ENCODE peak calls at places on chromosomes 6 and 20, in nine cellular contexts. Y is naive thymus-derived CD4-positive, alpha-beta T cell; R is mesendoderm; T is GM23248; N is uterus; O is body of pancreas; L is lung; X is kidney; Z is small intestine. P is an unnamed sample. For H3K4me1, the result is how much of the 10 kb centered on the place peaks cover.

GRCh38 chr6:64103480-64103879 is 467.9 kb downstream of the PHF3 start:
- DNase-seq in L (no peak), R (no peak), X (no peak), T (no peak), Y (no peak), Z (no peak), O (no peak), N (no peak), P (no peak)

GRCh38 chr20:17885076-17885475 is 83.5 kb downstream of the SNX5 start:
- DNase-seq in L (no peak), X (no peak), R (no peak), T (no peak), O (no peak), N (no peak), Z (no peak), Y (no peak), P (no peak)

GRCh38 chr6:113423956-113424355 is 433.2 kb upstream of the MARCKS start:
- DNase-seq in Y (no peak), N (no peak), O (no peak), X (no peak), L (no peak), T (no peak), R (no peak), Z (no peak), P (no peak)

GRCh38 chr6:108268845-108269244 is 8.0 kb upstream of the SNX3 start:
- DNase-seq in X (no peak), O (no peak), Z (no peak), R (no peak), T (no peak), N (no peak), Y (no peak), L (no peak), P (no peak)

GRCh38 chr20:50504231-50504823 is 5.9 kb upstream of the PTPN1 start:
- DNase-seq in X (no peak), T (peak), R (peak), L (no peak), N (no peak), O (no peak), Y (no peak), Z (no peak), P (no peak)

GRCh38 chr6:1296542-1296941 is 15.4 kb upstream of the FOXQ1 start:
- DNase-seq in X (no peak), T (peak), L (no peak), Y (no peak), O (no peak), N (no peak), Z (no peak), R (no peak), P (no peak)

GRCh38 chr6:134161036-134161435 is 108.6 kb upstream of the SLC2A12 start:
- DNase-seq in N (no peak), X (no peak), T (peak), R (peak), L (no peak), Y (no peak), Z (peak), O (no peak), P (no peak)

GRCh38 chr20:33554914-33555420 is 65.1 kb downstream of the CBFA2T2 start:
- DNase-seq in Z (peak), X (no peak), R (peak), T (peak), O (peak), Y (peak), N (no peak), L (no peak), P (peak)

GRCh38 chr6:115667478-115667996 is 393.2 kb downstream of the FRK start:
- DNase-seq in L (no peak), X (no peak), T (no peak), Z (no peak), O (no peak), Y (no peak), R (no peak), N (no peak), P (no peak)

GRCh38 chr6:49550413-49551125 is at the start of gene C6orf141:
- DNase-seq in N (no peak), T (peak), X (peak), L (peak), Z (peak), R (peak), O (peak), Y (no peak), P (no peak)

GRCh38 chr20:47544240-47544639 is 42.6 kb downstream of the NCOA3 start:
- DNase-seq in O (no peak), L (no peak), Y (no peak), Z (no peak), R (no peak), N (no peak), X (no peak), T (peak), P (no peak)

GRCh38 chr20:53920647-53921245 is 149.6 kb downstream of the BCAS1 start:
- DNase-seq in Z (no peak), O (no peak), X (no peak), R (no peak), T (no peak), N (no peak), Y (no peak), L (no peak), P (no peak)

GRCh38 chr20:21968486-21968885 is 263.0 kb downstream of the PAX1 start:
- DNase-seq in R (peak), X (no peak), O (no peak), L (no peak), Z (no peak), T (peak), Y (no peak), N (no peak), P (no peak)

GRCh38 chr20:10761786-10762185 is 88.0 kb upstream of the JAG1 start:
- DNase-seq in R (no peak), X (no peak), L (no peak), T (no peak), N (no peak), Z (no peak), O (peak), Y (no peak), P (no peak)

GRCh38 chr20:50450961-50451752 is 59.0 kb upstream of the PTPN1 start:
- DNase-seq in R (peak), X (no peak), Z (peak), T (peak), O (no peak), N (peak), L (no peak), Y (no peak), P (peak)

GRCh38 chr20:48826883-48827771 is 672 bp downstream of the PREX1 start:
- DNase-seq in N (no peak), Y (no peak), O (no peak), T (peak), L (no peak), Z (no peak), R (peak), X (peak), P (peak)

GRCh38 chr20:43690943-43691598 is 24.2 kb downstream of the MYBL2 start:
- DNase-seq in L (no peak), Z (no peak), Y (no peak), X (no peak), O (no peak), N (no peak), T (no peak), R (no peak), P (peak)

GRCh38 chr6:138498575-138499302 is 555 bp downstream of the NHSL1 start:
- DNase-seq in O (no peak), X (no peak), N (no peak), R (no peak), Y (no peak), Z (no peak), L (no peak), T (no peak), P (no peak)

GRCh38 chr6:42190784-42191183 is 4.0 kb downstream of the GUCA1B start:
- DNase-seq in X (no peak), T (peak), O (no peak), R (no peak), Y (no peak), Z (no peak), N (no peak), L (no peak), P (no peak)

GRCh38 chr6:118589186-118589585 is 41.1 kb downstream of the PLN start:
- DNase-seq in Z (no peak), R (no peak), N (no peak), T (peak), X (no peak), L (no peak), O (no peak), Y (no peak), P (no peak)

GRCh38 chr20:3753098-3753497 is 14.5 kb downstream of the ADISSP start:
- DNase-seq in T (peak), N (peak), Z (peak), X (peak), O (peak), L (no peak), Y (peak), R (peak), P (peak)

GRCh38 chr6:65289491-65289890 is 417.5 kb downstream of the EYS start:
- DNase-seq in T (no peak), O (no peak), R (peak), L (no peak), Y (no peak), N (no peak), Z (no peak), X (no peak), P (no peak)

GRCh38 chr6:44006123-44006871 is 121.0 kb downstream of the MRPL14 start:
- DNase-seq in T (peak), X (peak), Z (no peak), Y (no peak), N (no peak), R (no peak), O (no peak), L (no peak), P (no peak)

GRCh38 chr6:2244261-2245102 is 923 bp downstream of the GMDS start:
- DNase-seq in X (no peak), N (no peak), L (peak), Z (peak), Y (no peak), R (peak), O (no peak), T (no peak), P (no peak)

GRCh38 chr6:2839195-2839981 is 2.3 kb downstream of the SERPINB1 start:
- DNase-seq in O (peak), R (no peak), L (no peak), X (no peak), Y (no peak), Z (peak), T (peak), N (no peak), P (no peak)

GRCh38 chr6:118668761-118669411 is 17.5 kb upstream of the CEP85L start:
- DNase-seq in X (no peak), N (no peak), L (no peak), Y (no peak), R (peak), O (no peak), Z (no peak), T (peak), P (no peak)

GRCh38 chr6:158958504-158959386 is 41.3 kb downstream of the RSPH3 start:
- DNase-seq in T (no peak), Y (peak), O (peak), N (no peak), X (no peak), Z (peak), L (no peak), R (no peak), P (no peak)

GRCh38 chr20:32052792-32053362 is 835 bp downstream of the HCK start:
- DNase-seq in L (peak), N (no peak), Y (no peak), O (no peak), T (no peak), X (peak), R (no peak), Z (no peak), P (peak)
- H3K4me1 ChIP-seq in L (under half), N (under half), Y (under half), O (under half), T (under half), X (under half), R (under half), Z (under half), P (under half)

GRCh38 chr20:45290677-45291355 is 15.8 kb upstream of the RBPJL start:
- DNase-seq in O (peak), N (peak), Y (peak), X (peak), L (peak), T (peak), R (peak), Z (peak), P (peak)
- H3K4me3 ChIP-seq in O (no peak), N (no peak), Y (no peak), X (no peak), L (no peak), T (no peak), R (no peak), Z (no peak), P (no peak)

DNA sequence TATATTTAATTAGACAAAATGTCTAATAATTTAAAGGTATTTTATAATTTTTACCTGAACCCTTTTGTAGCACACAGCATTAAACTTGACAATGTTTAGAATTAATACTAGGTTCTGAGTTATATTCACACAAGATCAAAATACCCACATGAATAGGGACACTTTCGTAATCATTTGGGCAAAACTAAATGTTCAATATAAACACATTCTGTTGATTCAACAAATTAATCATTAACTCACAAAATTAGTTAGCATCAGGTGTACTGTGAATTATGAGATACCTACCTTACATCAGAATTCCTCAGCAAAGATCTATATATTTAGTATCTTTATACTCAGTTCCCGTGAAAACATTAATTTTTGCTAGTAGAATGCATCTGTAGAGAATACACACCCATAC is 481.5 kb upstream of the MANEA start:
- DNase-seq in X (no peak), Z (no peak), T (no peak), O (no peak), N (no peak), L (no peak), Y (no peak), R (no peak), P (no peak)
- H3K4me1 ChIP-seq in X (under half), Z (under half), T (under half), O (under half), N (under half), L (under half), Y (under half), R (under half), P (under half)

GRCh38 chr6:156848533-156848932 is 71.4 kb downstream of the ARID1B start:
- DNase-seq in T (no peak), Y (no peak), O (no peak), L (no peak), N (peak), R (no peak), Z (no peak), X (no peak), P (peak)
- H3K4me3 ChIP-seq in T (no peak), Y (no peak), O (no peak), L (no peak), N (no peak), R (no peak), Z (no peak), X (no peak), P (no peak)

GRCh38 chr20:37309290-37309689 is 19.8 kb downstream of the MANBAL start:
- DNase-seq in N (no peak), T (no peak), X (no peak), O (no peak), Y (no peak), Z (no peak), R (no peak), L (no peak), P (no peak)

GRCh38 chr20:37308098-37309050 is 18.9 kb downstream of the MANBAL start:
- DNase-seq in O (no peak), R (no peak), Y (no peak), Z (peak), T (no peak), N (no peak), X (no peak), L (no peak), P (no peak)

GRCh38 chr20:37311710-37312355 is 22.4 kb downstream of the MANBAL start:
- DNase-seq in R (no peak), X (no peak), T (peak), Y (no peak), L (no peak), O (no peak), Z (no peak), N (no peak), P (no peak)

GRCh38 chr20:37310951-37311350 is 21.5 kb downstream of the MANBAL start:
- DNase-seq in X (no peak), Z (no peak), T (no peak), O (no peak), L (no peak), Y (no peak), N (no peak), R (no peak), P (no peak)

DNA sequence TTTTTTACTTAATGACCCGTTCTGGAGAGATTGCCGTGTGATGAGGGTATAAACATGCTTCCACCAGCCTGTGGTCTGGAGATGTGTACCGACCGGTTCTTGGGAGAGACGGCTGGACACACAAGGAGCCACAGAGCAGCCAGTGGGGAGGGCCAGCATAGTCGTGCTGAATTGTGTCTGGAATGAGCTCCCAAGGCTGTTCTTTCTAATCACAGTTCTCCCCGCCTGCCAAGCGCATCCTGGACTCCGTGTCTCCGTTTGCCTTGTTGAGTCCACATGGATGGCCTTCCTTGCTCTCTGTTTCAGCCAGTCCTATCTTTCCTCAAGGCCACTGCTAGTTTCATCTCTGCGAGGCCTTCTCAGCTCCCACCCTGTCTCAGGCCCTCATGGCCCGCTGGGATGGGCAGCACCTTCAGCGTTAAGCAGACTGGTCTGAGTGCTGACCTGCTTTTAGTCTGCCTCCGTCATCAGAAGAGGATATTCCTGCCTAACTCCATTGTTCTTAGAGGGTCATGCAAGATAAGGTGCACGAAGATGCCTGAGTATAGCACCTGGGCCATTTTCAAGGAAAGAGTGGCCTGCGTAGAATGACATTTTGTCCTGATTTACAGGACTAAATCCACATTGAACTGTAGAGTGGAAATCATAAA is 20.6 kb downstream of the MANBAL start:
- DNase-seq in R (no peak), X (no peak), L (no peak), O (no peak), Y (no peak), N (no peak), T (no peak), Z (no peak), P (no peak)
- H3K4me1 ChIP-seq in R (under half), X (under half), L (under half), O (under half), Y (under half), N (under half), T (under half), Z (under half), P (under half)